ENCODE peak calls at places on chromosome 2, in nine cellular contexts. A is EL; F is stimulated activated CD4-positive, alpha-beta T cell treated with anti-CD3 and anti-CD28 coated beads, Interleukin-12 subunit alpha, Interleukin-12 subunit beta, amount 100 ng/mL, for 4 hours; O is LoVo; G is NCI-H1105 treated with DMSO at 0.1 percent for 48 hours; U is nucleus accumbens; J is smooth muscle cell of the brain vasculature; Z is CD8-positive, alpha-beta T cell; L is activated naive CD8-positive, alpha-beta T cell treated with anti-CD3 and anti-CD28 coated beads, Interleukin-2, amount 50 U/mL, for 24 hours. X is an unnamed sample.

GRCh38 chr2:127636248-127637235 is 9.4 kb upstream of the GPR17 start:
- DNase-seq in A (no peak), F (no peak), O (no peak), G (no peak), U (no peak), J (no peak), Z (no peak), L (no peak), X (no peak)

GRCh38 chr2:14427982-14428567 is 204.4 kb upstream of the LRATD1 start:
- DNase-seq in A (peak), F (no peak), O (no peak), G (no peak), U (no peak), J (no peak), Z (no peak), L (no peak), X (no peak)

GRCh38 chr2:127015106-127015910 is 91.6 kb downstream of the BIN1 start:
- DNase-seq in A (no peak), F (no peak), O (no peak), G (no peak), U (no peak), J (no peak), Z (no peak), L (no peak), X (no peak)

GRCh38 chr2:63712748-63713147 is 124.0 kb downstream of the MDH1 start:
- DNase-seq in A (peak), F (no peak), O (no peak), G (no peak), U (no peak), J (no peak), Z (no peak), L (no peak), X (no peak)

GRCh38 chr2:145931836-145932352 is 1412.0 kb upstream of the ZEB2 start:
- DNase-seq in A (peak), F (no peak), O (no peak), G (peak), U (no peak), J (no peak), Z (no peak), L (no peak), X (no peak)

GRCh38 chr2:112800881-112801583 is 16.7 kb upstream of the IL1A start:
- DNase-seq in A (no peak), F (no peak), O (no peak), G (no peak), U (no peak), J (no peak), Z (no peak), L (no peak), X (no peak)

GRCh38 chr2:102239344-102239743 is 52.5 kb downstream of the IL1RL2 start:
- DNase-seq in A (no peak), F (no peak), O (no peak), G (no peak), U (no peak), J (no peak), Z (no peak), L (no peak), X (no peak)

GRCh38 chr2:75241696-75242095 is 42.4 kb upstream of the TACR1 start:
- DNase-seq in A (peak), F (no peak), O (peak), G (peak), U (no peak), J (no peak), Z (no peak), L (no peak), X (no peak)

GRCh38 chr2:71043531-71044407 is 24.7 kb upstream of the NAGK start:
- DNase-seq in A (no peak), F (no peak), O (no peak), G (no peak), U (no peak), J (no peak), Z (no peak), L (no peak), X (no peak)

GRCh38 chr2:39432701-39433100 is 4.4 kb downstream of the MAP4K3 start:
- DNase-seq in A (no peak), F (no peak), O (no peak), G (no peak), U (no peak), J (no peak), Z (no peak), L (no peak), X (no peak)

GRCh38 chr2:231334179-231334930 is 61.2 kb upstream of the B3GNT7 start:
- DNase-seq in A (no peak), F (no peak), O (no peak), G (no peak), U (no peak), J (no peak), Z (no peak), L (no peak), X (no peak)

GRCh38 chr2:172921538-172922236 is 154.0 kb upstream of the MAP3K20 start:
- DNase-seq in A (peak), F (no peak), O (no peak), G (no peak), U (no peak), J (no peak), Z (no peak), L (no peak), X (no peak)

GRCh38 chr2:132651115-132652099 is 18.6 kb downstream of the LYPD1 start:
- DNase-seq in A (peak), F (no peak), O (no peak), G (no peak), U (no peak), J (peak), Z (no peak), L (no peak), X (no peak)

GRCh38 chr2:29269095-29270090 is 154.2 kb downstream of the CLIP4 start:
- DNase-seq in A (no peak), F (no peak), O (no peak), G (no peak), U (peak), J (no peak), Z (no peak), L (no peak), X (no peak)

GRCh38 chr2:201182650-201183372 is at the start of gene CASP10:
- DNase-seq in A (peak), F (no peak), O (peak), G (no peak), U (no peak), J (no peak), Z (peak), L (no peak), X (peak)